ENCODE peak calls at places on chromosomes 3 and 15, in six cellular contexts. A is Panc1, J is HCT116, C is GM12878, F is GM23338, B is SK-N-SH. D is an unnamed sample.

GRCh38 chr3:53147161-53147902 is 13.7 kb upstream of the PRKCD start:
- DNase-seq in A (no peak), J (no peak), C (no peak), F (no peak), B (no peak), D (no peak)

GRCh38 chr15:83046558-83047127 is 20.4 kb downstream of the BTBD1 start:
- DNase-seq in A (no peak), J (no peak), C (no peak), F (no peak), B (no peak), D (no peak)

GRCh38 chr3:72281551-72281950 is 496.6 kb upstream of the PROK2 start:
- DNase-seq in A (no peak), J (no peak), C (no peak), F (no peak), B (no peak), D (no peak)

GRCh38 chr15:92599394-92599970 is 56.1 kb downstream of the FAM174B start:
- DNase-seq in A (no peak), J (no peak), C (no peak), F (no peak), B (no peak), D (no peak)

GRCh38 chr3:13896473-13897154 is 16.7 kb upstream of the WNT7A start:
- DNase-seq in A (no peak), J (peak), C (peak), F (peak), B (peak), D (peak)

GRCh38 chr3:41286305-41286704 is 87.0 kb downstream of the CTNNB1 start:
- DNase-seq in A (no peak), J (no peak), C (no peak), F (no peak), B (no peak), D (no peak)

GRCh38 chr15:35833590-35833989 is 287.6 kb upstream of the DPH6 start:
- DNase-seq in A (no peak), J (no peak), C (no peak), F (no peak), B (no peak), D (no peak)

GRCh38 chr3:192795021-192795420 is 67.7 kb upstream of the FGF12 start:
- DNase-seq in A (no peak), J (no peak), C (no peak), F (no peak), B (no peak), D (no peak)

GRCh38 chr15:75903331-75904240 is at the start of gene FBXO22:
- DNase-seq in A (peak), J (peak), C (peak), F (peak), B (peak), D (peak)

GRCh38 chr15:70956196-70956595 is 63.6 kb downstream of the LRRC49 start:
- DNase-seq in A (no peak), J (no peak), C (no peak), F (no peak), B (no peak), D (no peak)

GRCh38 chr3:135851201-135852061 is 114.1 kb upstream of the PPP2R3A start:
- DNase-seq in A (no peak), J (no peak), C (no peak), F (no peak), B (no peak), D (no peak)

GRCh38 chr3:150875548-150875947 is 29.7 kb downstream of the MINDY4B start:
- DNase-seq in A (no peak), J (no peak), C (no peak), F (no peak), B (no peak), D (no peak)

GRCh38 chr15:41284425-41285177 is 47.8 kb downstream of the OIP5 start:
- DNase-seq in A (no peak), J (no peak), C (no peak), F (peak), B (peak), D (peak)

GRCh38 chr15:36499751-36500389 is 79.6 kb upstream of the CDIN1 start:
- DNase-seq in A (no peak), J (no peak), C (no peak), F (no peak), B (no peak), D (no peak)

GRCh38 chr3:157531301-157531660 is 28.1 kb upstream of the VEPH1 start:
- DNase-seq in A (no peak), J (no peak), C (no peak), F (no peak), B (no peak), D (no peak)

GRCh38 chr3:40310690-40311089 is 1.2 kb downstream of the EIF1B start:
- DNase-seq in A (no peak), J (no peak), C (no peak), F (no peak), B (no peak), D (no peak)

GRCh38 chr3:28134792-28135375 is 106.5 kb upstream of the CMC1 start:
- DNase-seq in A (no peak), J (no peak), C (no peak), F (no peak), B (no peak), D (no peak)

GRCh38 chr3:119990888-119991287 is 103.4 kb downstream of the GSK3B start:
- DNase-seq in A (no peak), J (no peak), C (no peak), F (no peak), B (no peak), D (no peak)

GRCh38 chr3:150242220-150242938 is 165.7 kb upstream of the TSC22D2 start:
- DNase-seq in A (no peak), J (no peak), C (no peak), F (peak), B (no peak), D (no peak)

GRCh38 chr15:34621675-34622074 is 38.2 kb upstream of the GOLGA8B start:
- DNase-seq in A (no peak), J (peak), C (no peak), F (no peak), B (peak), D (peak)

GRCh38 chr3:112002458-112002971 is 3.8 kb downstream of the TAGLN3 start:
- DNase-seq in A (no peak), J (no peak), C (no peak), F (no peak), B (no peak), D (no peak)

GRCh38 chr3:19547665-19548464 is 386.2 kb downstream of the EFHB start:
- DNase-seq in A (no peak), J (no peak), C (no peak), F (no peak), B (no peak), D (peak)

GRCh38 chr3:40780341-40780800 is 255.6 kb downstream of the ZNF621 start:
- DNase-seq in A (no peak), J (no peak), C (no peak), F (peak), B (no peak), D (no peak)

GRCh38 chr15:78502641-78503040 is 4.7 kb upstream of the HYKK start:
- DNase-seq in A (no peak), J (no peak), C (no peak), F (no peak), B (no peak), D (no peak)

GRCh38 chr15:22780267-22780666 is 6.2 kb upstream of the NIPA1 start:
- DNase-seq in A (no peak), J (no peak), C (no peak), F (no peak), B (no peak), D (no peak)

GRCh38 chr15:99925661-99926461 is 192.6 kb upstream of the LYSMD4 start:
- DNase-seq in A (no peak), J (peak), C (no peak), F (peak), B (peak), D (peak)

GRCh38 chr3:15325228-15325627 is 7.2 kb downstream of the SH3BP5 start:
- DNase-seq in A (no peak), J (no peak), C (no peak), F (peak), B (peak), D (no peak)

GRCh38 chr15:50880651-50881114 is 27.8 kb upstream of the AP4E1 start:
- DNase-seq in A (peak), J (no peak), C (peak), F (no peak), B (no peak), D (no peak)

GRCh38 chr3:11385908-11386307 is 113.7 kb downstream of the ATG7 start:
- DNase-seq in A (no peak), J (no peak), C (no peak), F (peak), B (no peak), D (no peak)

GRCh38 chr15:73165844-73166243 is 113.6 kb downstream of the NEO1 start:
- DNase-seq in A (no peak), J (no peak), C (no peak), F (no peak), B (no peak), D (no peak)

GRCh38 chr15:64131547-64131946 is 20.0 kb upstream of the SNX22 start:
- DNase-seq in A (no peak), J (no peak), C (no peak), F (no peak), B (no peak), D (no peak)

GRCh38 chr15:60890361-60890991 is 338.6 kb downstream of the RORA start:
- DNase-seq in A (no peak), J (no peak), C (no peak), F (no peak), B (no peak), D (no peak)

DNA sequence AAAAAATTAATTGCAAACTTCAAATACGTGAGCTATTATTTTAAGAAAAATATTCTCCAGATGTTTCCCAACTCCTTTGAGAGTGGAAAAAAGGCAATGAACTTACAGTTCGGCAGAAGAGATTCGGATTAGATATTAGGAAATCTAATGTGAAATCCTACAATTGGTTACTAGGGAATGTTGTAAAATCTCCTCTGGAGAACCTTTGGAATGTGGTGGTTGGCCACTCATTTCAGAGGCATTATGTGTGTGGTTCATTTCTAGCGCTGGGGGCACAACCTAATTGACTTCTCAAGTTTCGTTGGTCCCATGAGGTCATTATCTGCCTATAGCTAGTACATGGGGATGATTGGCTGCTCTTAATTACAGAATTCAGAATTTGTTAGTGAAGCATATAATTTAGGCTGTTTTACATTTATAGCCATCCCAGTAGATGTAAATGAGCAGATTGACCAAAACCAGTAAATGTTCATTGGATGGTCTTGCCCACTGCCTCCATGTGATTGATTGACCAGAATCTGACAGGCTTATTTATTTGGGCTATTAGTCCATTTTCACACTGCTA is 34.6 kb upstream of the CMSS1 start:
- DNase-seq in A (no peak), J (no peak), C (no peak), F (no peak), B (no peak), D (no peak)
- TF ChIP-seq REST in A (no peak), J (no peak), C (no peak), F (no peak), B (no peak), D (no peak)

DNA sequence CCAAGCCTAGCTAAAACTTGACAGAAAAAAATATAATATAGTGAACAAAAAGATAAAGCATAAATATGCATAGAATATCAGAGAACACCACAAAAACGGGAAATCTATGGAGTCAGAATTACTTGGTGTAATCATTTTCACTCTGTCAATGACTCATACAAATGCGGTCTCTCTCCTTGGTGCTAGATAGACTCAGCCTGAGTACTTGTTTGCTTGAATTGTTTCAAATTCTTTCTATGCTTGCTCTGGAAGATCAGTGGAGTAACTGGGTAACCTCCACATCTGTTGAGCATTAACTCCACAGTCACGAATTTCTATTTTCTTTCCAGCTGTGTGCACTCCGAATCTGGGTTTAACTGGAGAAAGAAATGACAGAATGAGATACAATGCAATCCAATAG is 760.4 kb downstream of the ZPLD1 start:
- DNase-seq in A (no peak), J (no peak), C (no peak), F (no peak), B (no peak), D (no peak)
- TF ChIP-seq REST in A (peak), J (no peak), C (no peak), F (no peak), B (peak), D (no peak)

GRCh38 chr15:37586976-37587375 is 347.5 kb upstream of the TMCO5A start:
- DNase-seq in A (no peak), J (no peak), C (no peak), F (no peak), B (no peak), D (no peak)

GRCh38 chr15:37581866-37582532 is 352.4 kb upstream of the TMCO5A start:
- DNase-seq in A (no peak), J (no peak), C (no peak), F (no peak), B (no peak), D (no peak)

GRCh38 chr15:37582852-37583251 is 351.6 kb upstream of the TMCO5A start:
- DNase-seq in A (no peak), J (no peak), C (no peak), F (no peak), B (no peak), D (no peak)

DNA sequence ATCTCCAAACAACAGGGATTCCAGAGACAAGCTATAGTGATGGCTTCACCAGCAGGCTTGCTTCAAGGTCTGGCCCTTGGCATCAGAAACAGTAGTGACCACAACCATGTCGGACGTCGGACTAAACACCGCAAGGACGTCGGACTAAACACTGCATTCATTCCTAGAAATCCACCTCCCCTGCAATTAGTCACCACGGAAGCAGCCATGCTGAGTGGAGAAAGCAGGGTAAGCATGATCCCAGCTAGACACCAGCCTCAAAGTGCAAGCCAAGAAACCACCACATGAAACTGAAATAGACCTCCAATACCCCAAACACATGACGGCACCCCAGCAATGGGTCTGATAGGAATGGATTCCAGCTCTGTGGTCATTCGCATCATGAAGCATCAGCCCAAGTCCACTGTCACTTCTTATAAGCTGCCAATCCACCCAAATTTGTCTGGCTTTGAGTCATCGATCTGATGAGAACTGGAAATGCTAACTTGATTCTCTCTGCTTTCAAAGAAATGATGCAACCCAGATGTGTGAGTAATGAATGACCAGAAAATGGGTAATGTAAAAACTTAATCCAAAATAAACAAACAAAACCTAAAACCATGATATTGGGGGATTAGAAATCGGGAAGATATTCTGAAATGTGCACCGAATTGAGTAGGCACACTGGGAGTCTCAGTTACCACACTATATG is 348.3 kb upstream of the TMCO5A start:
- DNase-seq in A (no peak), J (no peak), C (no peak), F (no peak), B (no peak), D (no peak)
- TF ChIP-seq REST in A (no peak), J (no peak), C (no peak), F (no peak), B (no peak), D (no peak)

GRCh38 chr3:3160826-3161225 is 18.7 kb downstream of the CRBN start:
- DNase-seq in A (no peak), J (no peak), C (no peak), F (no peak), B (no peak), D (no peak)

GRCh38 chr3:3165241-3165640 is 14.2 kb downstream of the CRBN start:
- DNase-seq in A (no peak), J (no peak), C (no peak), F (no peak), B (no peak), D (no peak)

GRCh38 chr3:3170998-3171397 is 8.5 kb downstream of the CRBN start:
- DNase-seq in A (peak), J (peak), C (no peak), F (peak), B (peak), D (peak)

GRCh38 chr3:3165650-3166049 is 13.8 kb downstream of the CRBN start:
- DNase-seq in A (no peak), J (no peak), C (no peak), F (no peak), B (no peak), D (no peak)
- TF ChIP-seq REST in A (no peak), J (no peak), C (no peak), F (no peak), B (no peak), D (no peak)

GRCh38 chr3:45905755-45906154 is 19.4 kb downstream of the CCR9 start:
- DNase-seq in A (no peak), J (no peak), C (no peak), F (no peak), B (no peak), D (no peak)
- TF ChIP-seq REST in A (no peak), J (no peak), C (no peak), F (no peak), B (no peak), D (no peak)

GRCh38 chr3:29293371-29293770 is 12.5 kb downstream of the RBMS3 start:
- DNase-seq in A (no peak), J (no peak), C (no peak), F (no peak), B (no peak), D (no peak)
- TF ChIP-seq REST in A (no peak), J (no peak), C (no peak), F (no peak), B (no peak), D (no peak)